ENCODE peak calls at places on chromosomes 16 and 17, in four cellular contexts. One of them, this sample, is unnamed.

GRCh38 chr17:56887552-56888467 is 26.0 kb downstream of the TRIM25 start:
- DNase-seq in K562: no peak
- DNase-seq in GM12878: no peak
- DNase-seq in HL-60: no peak
- DNase-seq in this sample: no peak

GRCh38 chr16:19245326-19245925 is 40.1 kb upstream of the CLEC19A start:
- DNase-seq in GM12878: no peak
- DNase-seq in HL-60: no peak
- DNase-seq in K562: no peak
- DNase-seq in this sample: no peak

GRCh38 chr17:8532021-8532420 is 96.3 kb downstream of the NDEL1 start:
- DNase-seq in GM12878: no peak
- DNase-seq in HL-60: no peak
- DNase-seq in K562: peak; percentile 61
- DNase-seq in this sample: no peak

GRCh38 chr16:77869997-77870813 is 81.8 kb downstream of the VAT1L start:
- DNase-seq in HL-60: no peak
- DNase-seq in GM12878: no peak
- DNase-seq in K562: no peak
- DNase-seq in this sample: no peak

GRCh38 chr16:4263504-4264436 is 9.1 kb downstream of the TFAP4 start:
- DNase-seq in K562: peak; percentile 95
- DNase-seq in GM12878: no peak
- DNase-seq in HL-60: no peak
- DNase-seq in this sample: no peak

GRCh38 chr17:27570578-27570914 is 60.4 kb upstream of the LGALS9 start:
- DNase-seq in HL-60: no peak
- DNase-seq in GM12878: no peak
- DNase-seq in K562: no peak
- DNase-seq in this sample: no peak

GRCh38 chr16:35197656-35198055 is 1738.2 kb downstream of the TP53TG3F start:
- DNase-seq in GM12878: no peak
- DNase-seq in HL-60: no peak
- DNase-seq in K562: no peak
- DNase-seq in this sample: no peak

GRCh38 chr17:56596741-56597494 is 3.4 kb downstream of the NOG start:
- DNase-seq in HL-60: no peak
- DNase-seq in GM12878: no peak
- DNase-seq in K562: no peak
- DNase-seq in this sample: no peak

GRCh38 chr17:12320286-12320685 is 299.6 kb downstream of the MAP2K4 start:
- DNase-seq in GM12878: no peak
- DNase-seq in HL-60: no peak
- DNase-seq in K562: no peak
- DNase-seq in this sample: no peak

GRCh38 chr16:70391881-70392481 is 45.3 kb downstream of the DDX19A start:
- DNase-seq in K562: no peak
- DNase-seq in GM12878: no peak
- DNase-seq in HL-60: no peak
- DNase-seq in this sample: no peak

GRCh38 chr17:8105957-8106398 is 12.3 kb downstream of the ALOXE3 start:
- DNase-seq in K562: peak; percentile 22
- DNase-seq in HL-60: no peak
- DNase-seq in GM12878: no peak
- DNase-seq in this sample: no peak

GRCh38 chr16:30066882-30067583 is 1.5 kb downstream of the ALDOA start:
- DNase-seq in K562: no peak
- DNase-seq in HL-60: peak; percentile 71
- DNase-seq in GM12878: no peak
- DNase-seq in this sample: no peak

GRCh38 chr17:8865385-8865784 is 2.1 kb downstream of the PIK3R6 start:
- DNase-seq in HL-60: no peak
- DNase-seq in GM12878: no peak
- DNase-seq in K562: no peak
- DNase-seq in this sample: no peak

GRCh38 chr17:49969134-49969759 is at the start of gene DLX4:
- DNase-seq in GM12878: no peak
- DNase-seq in K562: peak; percentile 63
- DNase-seq in HL-60: no peak
- DNase-seq in this sample: no peak

GRCh38 chr17:42017866-42018200 is 594 bp upstream of the DNAJC7 start:
- DNase-seq in GM12878: no peak
- DNase-seq in K562: no peak
- DNase-seq in HL-60: no peak
- DNase-seq in this sample: no peak

GRCh38 chr17:42018988-42019387 is 902 bp upstream of the NKIRAS2 start:
- DNase-seq in K562: no peak
- DNase-seq in HL-60: no peak
- DNase-seq in GM12878: no peak
- DNase-seq in this sample: no peak

GRCh38 chr17:42016952-42017865 is at the start of gene DNAJC7:
- DNase-seq in GM12878: peak; percentile 53
- DNase-seq in HL-60: peak; percentile 93
- DNase-seq in K562: peak; percentile 93
- DNase-seq in this sample: peak; percentile 91

GRCh38 chr17:42019509-42020404 is at the start of gene NKIRAS2:
- DNase-seq in K562: peak; percentile 90
- DNase-seq in GM12878: peak; percentile 50
- DNase-seq in HL-60: peak; percentile 97
- DNase-seq in this sample: peak; percentile 91

DNA sequence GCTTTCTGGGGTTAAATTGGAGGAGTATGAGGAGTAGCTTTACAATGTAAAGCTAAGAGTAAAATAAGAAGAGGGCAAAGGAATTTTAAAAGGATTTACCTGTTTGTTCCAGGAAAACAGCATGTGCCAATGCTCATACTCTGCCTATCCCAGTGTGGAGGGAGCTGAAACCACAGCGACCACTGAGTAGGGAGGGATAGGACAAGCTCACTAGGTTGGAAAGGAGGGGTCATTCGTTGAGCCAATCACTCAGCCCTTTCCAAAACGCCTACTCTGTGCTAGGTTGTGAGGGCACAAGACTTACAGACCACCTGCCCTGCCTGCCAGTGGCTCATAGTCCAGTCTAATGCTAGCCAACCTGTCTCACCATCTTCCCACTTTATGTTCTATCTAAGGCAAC is 1.1 kb upstream of the DNAJC7 start:
- DNase-seq in K562: no peak
- DNase-seq in GM12878: no peak
- DNase-seq in HL-60: no peak
- DNase-seq in this sample: no peak
- TF ChIP-seq SPI1 in K562: no peak
- TF ChIP-seq SPI1 in GM12878: no peak
- TF ChIP-seq SPI1 in HL-60: no peak
- TF ChIP-seq SPI1 in this sample: no peak

GRCh38 chr17:21375757-21376584 is at the start of gene KCNJ12:
- DNase-seq in GM12878: no peak
- DNase-seq in HL-60: no peak
- DNase-seq in K562: no peak
- DNase-seq in this sample: no peak
- TF ChIP-seq SPI1 in GM12878: no peak
- TF ChIP-seq SPI1 in HL-60: no peak
- TF ChIP-seq SPI1 in K562: no peak
- TF ChIP-seq SPI1 in this sample: no peak

DNA sequence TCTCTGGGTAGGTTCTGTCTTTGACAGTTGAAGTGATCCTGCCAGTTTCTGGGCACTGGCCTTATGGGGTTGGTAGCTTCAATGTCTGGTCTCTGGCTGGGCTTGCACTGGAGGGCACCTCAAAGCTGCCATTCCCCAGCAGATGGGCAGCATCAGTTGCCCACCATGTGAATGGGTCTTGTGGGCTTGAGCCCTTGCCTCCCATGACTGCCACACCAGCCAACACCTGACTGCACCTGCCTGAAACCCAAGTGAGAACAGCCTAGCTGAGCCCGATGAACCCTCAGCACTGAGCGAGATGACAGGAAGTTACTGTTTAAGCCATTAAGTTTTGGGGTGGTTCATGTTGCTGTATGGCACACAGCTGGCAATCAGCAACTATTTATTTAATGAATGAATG is 69.1 kb upstream of the AXIN2 start:
- DNase-seq in GM12878: no peak
- DNase-seq in K562: no peak
- DNase-seq in HL-60: no peak
- DNase-seq in this sample: no peak
- TF ChIP-seq SPI1 in GM12878: no peak
- TF ChIP-seq SPI1 in K562: no peak
- TF ChIP-seq SPI1 in HL-60: no peak
- TF ChIP-seq SPI1 in this sample: no peak

GRCh38 chr16:1620391-1620790 is 8.2 kb downstream of the CRAMP1 start:
- DNase-seq in HL-60: no peak
- DNase-seq in K562: no peak
- DNase-seq in GM12878: no peak
- DNase-seq in this sample: no peak
- TF ChIP-seq SPI1 in HL-60: no peak
- TF ChIP-seq SPI1 in K562: no peak
- TF ChIP-seq SPI1 in GM12878: no peak
- TF ChIP-seq SPI1 in this sample: no peak

GRCh38 chr16:2027024-2028010 is 615 bp downstream of the NHERF2 start:
- DNase-seq in GM12878: no peak
- DNase-seq in K562: peak; percentile 66
- DNase-seq in HL-60: no peak
- DNase-seq in this sample: no peak
- TF ChIP-seq SPI1 in GM12878: no peak
- TF ChIP-seq SPI1 in K562: no peak
- TF ChIP-seq SPI1 in HL-60: no peak
- TF ChIP-seq SPI1 in this sample: no peak

This sample was measured in GM12891.